ENCODE peak calls at places on chromosomes 13 and 19, in four cellular contexts. S, H, U and J are unnamed samples.

GRCh38 chr19:13154241-13154778 is 4.1 kb downstream of the IER2 start:
- DNase-seq in U (no peak), S (no peak), H (no peak), J (peak; percentile 60)

GRCh38 chr19:33231511-33231910 is 5.9 kb upstream of the SLC7A10 start:
- DNase-seq in S (no peak), H (no peak), U (no peak), J (no peak)

GRCh38 chr13:114097893-114098688 is 34.3 kb downstream of the RASA3 start:
- DNase-seq in U (no peak), H (no peak), S (no peak), J (no peak)

GRCh38 chr13:110456550-110456949 is 105.0 kb downstream of the RAB20 start:
- DNase-seq in S (no peak), H (no peak), U (no peak), J (no peak)

GRCh38 chr13:47426126-47426849 is 529.4 kb upstream of the HTR2A start:
- DNase-seq in S (no peak), U (no peak), H (no peak), J (no peak)

GRCh38 chr13:42028113-42028799 is 20.2 kb upstream of the DGKH start:
- DNase-seq in H (no peak), U (no peak), S (no peak), J (no peak)

GRCh38 chr13:29106651-29107050 is 286.5 kb downstream of the MTUS2 start:
- DNase-seq in S (no peak), H (no peak), U (no peak), J (no peak)

GRCh38 chr13:67736646-67737420 is 506.7 kb upstream of the PCDH9 start:
- DNase-seq in U (peak; percentile 67), S (no peak), H (no peak), J (no peak)

GRCh38 chr13:19572280-19572679 is 10.9 kb upstream of the TPTE2 start:
- DNase-seq in U (no peak), H (no peak), S (no peak), J (no peak)

GRCh38 chr13:70310720-70311119 is 202.5 kb upstream of the KLHL1 start:
- DNase-seq in H (peak; percentile 26), U (no peak), S (no peak), J (no peak)

GRCh38 chr13:110869231-110869804 is 45.6 kb downstream of the ANKRD10 start:
- DNase-seq in H (no peak), S (no peak), U (no peak), J (peak; percentile 47)

GRCh38 chr19:7391218-7391670 is 42.5 kb downstream of the ARHGEF18 start:
- DNase-seq in U (no peak), S (no peak), H (peak; percentile 96), J (no peak)

GRCh38 chr13:51727634-51728274 is 76.2 kb downstream of the DHRS12 start:
- DNase-seq in U (no peak), H (no peak), S (no peak), J (no peak)

GRCh38 chr13:47484564-47484963 is 516.5 kb downstream of the SUCLA2 start:
- DNase-seq in U (no peak), S (no peak), H (no peak), J (no peak)

GRCh38 chr19:18460313-18460712 is 22.4 kb upstream of the ISYNA1 start:
- DNase-seq in S (no peak), U (no peak), H (no peak), J (no peak)

GRCh38 chr19:6801397-6802086 is 29.0 kb downstream of the VAV1 start:
- DNase-seq in S (peak; percentile 85), U (no peak), H (peak; percentile 56), J (peak; percentile 40)

GRCh38 chr19:45659096-45659729 is 8.8 kb upstream of the GIPR start:
- DNase-seq in S (no peak), U (no peak), H (no peak), J (peak; percentile 14)

GRCh38 chr13:23703241-23703640 is 133.0 kb downstream of the TNFRSF19 start:
- DNase-seq in H (no peak), U (no peak), S (no peak), J (no peak)
- TF ChIP-seq EGR1 in H (no peak), U (no peak), S (no peak), J (no peak)

GRCh38 chr13:99822820-99823219 is 148.7 kb downstream of the ZIC5 start:
- DNase-seq in U (no peak), H (no peak), S (no peak), J (no peak)
- H3K4me1 ChIP-seq in U (no peaks in the 10 kb centered on the region), H (no peaks in the 10 kb centered on the region), S (no peaks in the 10 kb centered on the region), J (no peaks in the 10 kb centered on the region)

GRCh38 chr19:40035996-40036395 is 20.0 kb downstream of the ZNF780B start:
- DNase-seq in U (no peak), S (no peak), H (no peak), J (no peak)
- TF ChIP-seq EGR1 in U (no peak), S (no peak), H (no peak), J (no peak)

DNA sequence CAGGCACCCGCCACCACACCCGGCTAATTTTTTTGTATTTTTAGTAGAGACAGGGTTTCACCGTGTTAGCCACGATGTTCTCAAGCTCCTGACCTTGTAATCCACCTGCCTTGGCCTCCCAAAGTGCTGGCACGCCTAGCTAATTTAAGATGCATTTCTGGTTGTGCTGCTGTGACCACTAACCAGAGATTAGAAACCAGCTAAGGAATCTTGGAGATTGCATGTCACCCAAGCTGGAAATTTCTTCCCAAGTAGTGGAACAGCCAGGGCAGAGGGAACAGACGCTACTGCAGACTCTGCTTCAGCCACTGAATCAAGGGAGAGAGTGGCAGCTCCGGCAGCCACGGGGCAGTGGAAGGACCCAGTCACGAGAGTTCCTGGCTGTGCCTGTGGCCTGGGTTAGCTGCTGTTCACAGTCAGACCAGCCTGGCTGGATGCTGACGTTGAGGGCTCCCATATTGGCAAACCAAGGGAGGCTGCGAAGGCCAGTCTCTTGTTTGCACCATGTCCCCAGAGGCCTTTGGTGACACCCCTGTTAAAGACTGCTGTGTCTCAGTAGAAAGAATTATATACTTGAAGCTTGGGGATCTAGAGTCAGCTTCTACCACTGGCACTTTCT is 7.9 kb downstream of the TPM4 start:
- DNase-seq in H (no peak), U (no peak), S (no peak), J (no peak)
- H3K4me1 ChIP-seq in H (peaks cover 11% of the 10 kb centered on the region), U (peaks cover under 1% of the 10 kb centered on the region), S (peaks cover 62% of the 10 kb centered on the region), J (peaks cover 25% of the 10 kb centered on the region)

DNA sequence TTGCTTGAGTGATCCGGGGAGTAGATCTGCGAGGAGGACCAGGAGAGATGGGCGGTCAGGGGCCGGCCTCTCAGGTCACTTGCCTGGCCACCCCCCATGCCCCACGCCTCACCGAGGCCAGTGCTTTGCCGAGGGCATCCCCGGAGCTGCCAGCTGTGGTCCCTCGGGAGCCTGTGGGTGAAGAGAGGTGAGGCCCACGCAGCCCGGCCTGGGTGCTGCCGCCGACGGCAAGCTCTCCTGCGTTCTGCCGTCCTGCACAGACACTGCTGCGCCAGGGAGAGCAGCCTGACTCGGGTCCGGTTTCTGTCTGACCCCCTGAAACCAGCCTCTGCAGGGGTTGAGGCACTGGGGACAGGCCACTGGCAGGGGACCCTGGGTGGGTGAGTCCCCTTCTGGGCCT is 15.8 kb upstream of the UQCR11 start:
- DNase-seq in H (no peak), S (no peak), U (no peak), J (no peak)
- TF ChIP-seq EGR1 in H (no peak), S (no peak), U (no peak), J (no peak)

DNA sequence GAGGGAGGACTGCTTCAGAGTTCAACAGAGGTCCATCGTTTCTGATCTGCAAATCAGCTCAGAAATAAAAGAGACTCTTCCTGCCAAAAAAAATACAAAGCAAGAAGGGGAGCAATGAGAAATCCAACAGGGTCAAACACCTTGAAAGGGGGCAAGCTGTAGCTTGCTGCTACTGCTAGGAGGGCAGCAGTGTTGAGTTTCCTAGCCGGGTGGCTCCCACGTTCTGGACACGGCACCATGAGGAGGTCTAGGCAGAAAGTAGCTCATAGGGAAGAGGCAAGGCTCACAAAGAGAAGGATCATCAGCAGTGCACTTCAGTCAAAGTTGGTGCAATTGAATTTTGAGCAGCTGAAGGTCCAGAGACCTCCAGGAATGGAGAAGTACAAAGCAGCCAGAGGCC is 75.3 kb downstream of the FOXO1 start:
- DNase-seq in S (no peak), U (no peak), H (no peak), J (no peak)
- H3K4me1 ChIP-seq in S (peaks cover 40% of the 10 kb centered on the region), U (no peaks in the 10 kb centered on the region), H (no peaks in the 10 kb centered on the region), J (no peaks in the 10 kb centered on the region)

GRCh38 chr13:78806457-78806856 is 147.5 kb upstream of the OBI1 start:
- DNase-seq in S (no peak), H (no peak), U (no peak), J (no peak)
- TF ChIP-seq EGR1 in S (no peak), H (no peak), U (no peak), J (no peak)

GRCh38 chr13:74026753-74027152 is 107.5 kb downstream of the KLF12 start:
- DNase-seq in U (no peak), S (peak; percentile 71), H (no peak), J (no peak)
- H3K4me1 ChIP-seq in U (no peaks in the 10 kb centered on the region), S (peaks cover 8% of the 10 kb centered on the region), H (no peaks in the 10 kb centered on the region), J (no peaks in the 10 kb centered on the region)

GRCh38 chr19:54188224-54188871 is 1.0 kb downstream of the MBOAT7 start:
- DNase-seq in U (no peak), H (no peak), S (no peak), J (peak; percentile 71)
- TF ChIP-seq EGR1 in U (no peak), H (no peak), S (no peak), J (no peak)

DNA sequence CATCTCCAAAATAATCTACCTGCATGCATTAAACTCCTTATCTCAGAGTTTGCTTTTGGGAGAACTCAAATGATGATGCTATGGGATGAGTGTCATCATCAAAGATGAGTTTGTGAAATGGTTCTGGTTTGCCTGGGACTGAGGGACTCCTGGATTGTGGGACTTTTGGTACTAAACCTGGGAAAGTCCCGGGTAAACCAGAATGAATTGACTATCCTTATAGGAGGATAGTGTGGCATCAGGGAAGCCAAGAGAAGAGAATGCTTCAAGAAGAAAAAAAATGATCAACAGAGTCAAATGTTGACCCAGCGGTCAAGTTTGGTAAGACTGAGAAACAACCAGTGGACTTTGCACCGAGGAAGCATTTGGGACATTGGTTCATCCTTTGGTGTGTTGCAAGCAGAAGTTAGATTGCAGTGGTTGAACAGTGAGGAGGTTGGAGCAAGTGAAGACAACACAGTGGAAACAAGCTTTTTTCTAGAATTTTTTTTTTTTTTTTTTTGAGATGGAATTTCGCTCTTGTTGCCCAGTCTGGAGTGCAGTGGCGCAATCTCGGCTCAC is 33.5 kb downstream of the CLEC17A start:
- DNase-seq in H (no peak), U (no peak), S (no peak), J (no peak)
- H3K4me1 ChIP-seq in H (no peaks in the 10 kb centered on the region), U (no peaks in the 10 kb centered on the region), S (peaks cover 20% of the 10 kb centered on the region), J (peaks cover 4% of the 10 kb centered on the region)